ENCODE peak calls at places on chromosome 11, in ten cellular contexts. I is mammary epithelial cell, J is SK-N-SH, C is upper lobe of right lung, Y is HCT116, Q is transverse colon, P is cardiac muscle cell, U is endodermal cell, Z is SJCRH30, L is uterus. F is an unnamed sample. For H3K27me3, the result is how much of the 10 kb centered on the place peaks cover.

GRCh38 chr11:69447786-69448185 is 33.7 kb upstream of the LINC01488 start:
- DNase-seq in I (peak), J (no peak), C (no peak), Y (no peak), Q (no peak), P (no peak), U (no peak), Z (no peak), L (no peak), F (no peak)

GRCh38 chr11:73554677-73555320 is 43.1 kb downstream of the FAM168A start:
- DNase-seq in I (no peak), J (no peak), C (no peak), Y (no peak), Q (no peak), P (no peak), U (no peak), Z (no peak), L (no peak), F (no peak)

GRCh38 chr11:112881461-112881860 is 79.8 kb upstream of the NCAM1 start:
- DNase-seq in I (peak), J (peak), C (peak), Y (no peak), Q (peak), P (peak), U (peak), Z (peak), L (peak), F (no peak)

GRCh38 chr11:121688860-121689614 is 236.3 kb upstream of the SORL1-AS1 start:
- DNase-seq in I (no peak), J (no peak), C (no peak), Y (peak), Q (no peak), P (no peak), U (peak), Z (no peak), L (no peak), F (no peak)

GRCh38 chr11:61885166-61885778 is 6.1 kb downstream of the FADS3 start:
- DNase-seq in I (no peak), J (no peak), C (no peak), Y (no peak), Q (no peak), P (peak), U (no peak), Z (peak), L (no peak), F (no peak)

GRCh38 chr11:17734986-17735822 is 623 bp downstream of the KCNC1 start:
- DNase-seq in I (peak), J (peak), C (peak), Y (no peak), Q (peak), P (peak), U (peak), Z (peak), L (no peak), F (peak)

GRCh38 chr11:64028398-64029115 is 7.2 kb upstream of the FLRT1 start:
- DNase-seq in I (no peak), J (peak), C (no peak), Y (no peak), Q (no peak), P (peak), U (peak), Z (peak), L (no peak), F (peak)

GRCh38 chr11:85590848-85591483 is 36.2 kb downstream of the DLG2 start:
- DNase-seq in I (peak), J (peak), C (no peak), Y (peak), Q (no peak), P (peak), U (no peak), Z (peak), L (no peak), F (no peak)

GRCh38 chr11:86696004-86696403 is 23.6 kb upstream of the ME3 start:
- DNase-seq in I (peak), J (no peak), C (no peak), Y (peak), Q (no peak), P (no peak), U (no peak), Z (peak), L (no peak), F (no peak)

GRCh38 chr11:47489395-47489755 is 40.4 kb upstream of the RAPSN start:
- DNase-seq in I (no peak), J (no peak), C (no peak), Y (no peak), Q (no peak), P (no peak), U (no peak), Z (no peak), L (no peak), F (no peak)

GRCh38 chr11:15673408-15673811 is 558.7 kb downstream of the INSC start:
- DNase-seq in I (peak), J (no peak), C (no peak), Y (no peak), Q (no peak), P (peak), U (peak), Z (no peak), L (no peak), F (no peak)

GRCh38 chr11:77136074-77136473 is 8.0 kb downstream of the MYO7A start:
- DNase-seq in I (peak), J (no peak), C (no peak), Y (no peak), Q (no peak), P (no peak), U (no peak), Z (no peak), L (no peak), F (no peak)

GRCh38 chr11:64566042-64566914 is 24.7 kb upstream of the SLC22A12 start:
- DNase-seq in I (peak), J (peak), C (peak), Y (peak), Q (peak), P (peak), U (peak), Z (peak), L (peak), F (peak)

GRCh38 chr11:96524475-96524874 is 134.7 kb downstream of the JRKL start:
- DNase-seq in I (no peak), J (no peak), C (no peak), Y (no peak), Q (no peak), P (peak), U (no peak), Z (no peak), L (no peak), F (no peak)

GRCh38 chr11:116946414-116946813 is 109.0 kb upstream of the APOA1 start:
- DNase-seq in I (peak), J (no peak), C (no peak), Y (no peak), Q (no peak), P (no peak), U (no peak), Z (peak), L (no peak), F (no peak)

GRCh38 chr11:83554896-83555295 is 268.7 kb upstream of the CCDC90B start:
- DNase-seq in I (no peak), J (peak), C (no peak), Y (no peak), Q (no peak), P (no peak), U (no peak), Z (no peak), L (no peak), F (no peak)

GRCh38 chr11:130008326-130008725 is 5.7 kb upstream of the PRDM10 start:
- DNase-seq in I (no peak), J (no peak), C (no peak), Y (no peak), Q (no peak), P (no peak), U (no peak), Z (no peak), L (no peak), F (no peak)

GRCh38 chr11:113587318-113587739 is 112.1 kb upstream of the DRD2 start:
- DNase-seq in I (peak), J (no peak), C (no peak), Y (no peak), Q (no peak), P (no peak), U (peak), Z (no peak), L (no peak), F (no peak)

GRCh38 chr11:86551286-86551685 is 121.1 kb downstream of the ME3 start:
- DNase-seq in I (peak), J (no peak), C (no peak), Y (no peak), Q (no peak), P (no peak), U (no peak), Z (no peak), L (peak), F (no peak)

GRCh38 chr11:4464216-4465159 is 15.4 kb downstream of the OR52K2 start:
- DNase-seq in I (peak), J (no peak), C (no peak), Y (peak), Q (no peak), P (no peak), U (peak), Z (peak), L (no peak), F (no peak)

GRCh38 chr11:112156594-112157273 is 7.2 kb downstream of the IL18 start:
- DNase-seq in I (no peak), J (no peak), C (no peak), Y (no peak), Q (no peak), P (no peak), U (no peak), Z (no peak), L (no peak), F (no peak)

GRCh38 chr11:6307879-6308278 is 12.4 kb downstream of the CAVIN3 start:
- DNase-seq in I (no peak), J (no peak), C (no peak), Y (no peak), Q (no peak), P (no peak), U (no peak), Z (no peak), L (no peak), F (no peak)

GRCh38 chr11:126039485-126040271 is 23.0 kb downstream of the CDON start:
- DNase-seq in I (peak), J (no peak), C (no peak), Y (no peak), Q (no peak), P (no peak), U (no peak), Z (no peak), L (no peak), F (no peak)

GRCh38 chr11:65482306-65482850 is 16.5 kb upstream of the MALAT1 start:
- DNase-seq in I (no peak), J (no peak), C (no peak), Y (no peak), Q (no peak), P (no peak), U (no peak), Z (no peak), L (no peak), F (no peak)

GRCh38 chr11:69328231-69328630 is 34.3 kb downstream of the MYEOV start:
- DNase-seq in I (no peak), J (no peak), C (peak), Y (no peak), Q (no peak), P (no peak), U (peak), Z (no peak), L (no peak), F (no peak)

GRCh38 chr11:65116370-65117205 is 913 bp downstream of the ZNHIT2 start:
- DNase-seq in I (peak), J (peak), C (peak), Y (no peak), Q (no peak), P (peak), U (peak), Z (no peak), L (peak), F (no peak)

GRCh38 chr11:14251754-14252153 is 107.2 kb downstream of the RRAS2 start:
- DNase-seq in I (no peak), J (no peak), C (no peak), Y (no peak), Q (no peak), P (no peak), U (no peak), Z (no peak), L (no peak), F (no peak)

GRCh38 chr11:95442531-95443050 is 211.6 kb upstream of the SESN3 start:
- DNase-seq in I (no peak), J (no peak), C (no peak), Y (no peak), Q (no peak), P (no peak), U (no peak), Z (no peak), L (no peak), F (peak)

GRCh38 chr11:71101046-71101445 is 151.3 kb downstream of the SHANK2 start:
- DNase-seq in I (no peak), J (no peak), C (no peak), Y (no peak), Q (no peak), P (no peak), U (no peak), Z (no peak), L (no peak), F (no peak)

GRCh38 chr11:71096751-71097388 is 155.5 kb downstream of the SHANK2 start:
- DNase-seq in I (peak), J (no peak), C (no peak), Y (no peak), Q (no peak), P (no peak), U (no peak), Z (no peak), L (no peak), F (no peak)

GRCh38 chr11:71101606-71102005 is 150.8 kb downstream of the SHANK2 start:
- DNase-seq in I (no peak), J (no peak), C (no peak), Y (no peak), Q (no peak), P (no peak), U (no peak), Z (no peak), L (no peak), F (no peak)

GRCh38 chr11:71097506-71098240 is 154.7 kb downstream of the SHANK2 start:
- DNase-seq in I (no peak), J (no peak), C (no peak), Y (no peak), Q (no peak), P (no peak), U (no peak), Z (no peak), L (no peak), F (no peak)

GRCh38 chr11:71098776-71099175 is 153.6 kb downstream of the SHANK2 start:
- DNase-seq in I (no peak), J (no peak), C (no peak), Y (no peak), Q (no peak), P (no peak), U (no peak), Z (no peak), L (no peak), F (no peak)
- H3K27me3 ChIP-seq in I (under half), J (under half), C (under half), Y (under half), Q (under half), P (under half), U (under half), Z (under half), L (under half), F (under half)

GRCh38 chr11:67055812-67056211 is 835 bp upstream of the RHOD start:
- DNase-seq in I (peak), J (no peak), C (peak), Y (no peak), Q (no peak), P (no peak), U (no peak), Z (no peak), L (no peak), F (no peak)

GRCh38 chr11:67058506-67058905 is 1.9 kb downstream of the RHOD start:
- DNase-seq in I (no peak), J (no peak), C (no peak), Y (no peak), Q (no peak), P (no peak), U (no peak), Z (no peak), L (no peak), F (no peak)

GRCh38 chr11:67056267-67056639 is 394 bp upstream of the RHOD start:
- DNase-seq in I (no peak), J (no peak), C (no peak), Y (no peak), Q (no peak), P (no peak), U (no peak), Z (no peak), L (no peak), F (no peak)

GRCh38 chr11:67056640-67057409 is at the start of gene RHOD:
- DNase-seq in I (peak), J (no peak), C (peak), Y (no peak), Q (peak), P (peak), U (peak), Z (no peak), L (peak), F (no peak)

DNA sequence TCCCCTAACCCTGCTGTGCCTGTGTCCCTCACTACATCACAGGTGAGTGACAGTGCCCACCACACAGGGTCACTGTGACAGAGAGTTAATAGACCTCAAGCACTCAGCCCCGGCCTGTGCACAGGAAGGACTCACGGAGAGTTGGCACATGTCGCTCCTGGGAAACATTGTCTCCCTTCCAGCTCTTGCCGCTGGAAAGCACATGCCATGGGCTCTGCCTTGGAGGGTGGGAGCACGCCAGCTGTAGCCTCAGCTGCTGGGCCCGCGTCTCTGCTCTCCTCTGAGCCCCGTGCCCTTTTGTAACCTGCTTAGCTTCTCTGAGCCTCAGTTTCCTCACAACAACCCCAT is 737 bp downstream of the RHOD start:
- DNase-seq in I (peak), J (no peak), C (no peak), Y (no peak), Q (no peak), P (no peak), U (no peak), Z (no peak), L (no peak), F (no peak)
- H3K4me3 ChIP-seq in I (peak), J (no peak), C (peak), Y (peak), Q (no peak), P (peak), U (peak), Z (no peak), L (peak), F (no peak)

GRCh38 chr11:108197351-108197750 is 25.1 kb downstream of the NPAT start:
- DNase-seq in I (no peak), J (no peak), C (no peak), Y (no peak), Q (no peak), P (no peak), U (no peak), Z (no peak), L (no peak), F (no peak)

GRCh38 chr11:108196901-108197300 is 25.5 kb downstream of the NPAT start:
- DNase-seq in I (no peak), J (no peak), C (no peak), Y (no peak), Q (no peak), P (no peak), U (no peak), Z (no peak), L (no peak), F (no peak)

GRCh38 chr11:108203075-108203474 is 19.4 kb downstream of the NPAT start:
- DNase-seq in I (no peak), J (no peak), C (no peak), Y (no peak), Q (no peak), P (no peak), U (no peak), Z (no peak), L (no peak), F (no peak)

GRCh38 chr11:108198833-108199232 is 23.6 kb downstream of the NPAT start:
- DNase-seq in I (peak), J (no peak), C (peak), Y (no peak), Q (no peak), P (no peak), U (no peak), Z (no peak), L (no peak), F (no peak)

GRCh38 chr11:108199446-108200321 is 22.8 kb downstream of the NPAT start:
- DNase-seq in I (peak), J (no peak), C (no peak), Y (no peak), Q (no peak), P (no peak), U (no peak), Z (no peak), L (no peak), F (no peak)
- H3K27ac ChIP-seq in I (peak), J (no peak), C (no peak), Y (no peak), Q (no peak), P (no peak), U (no peak), Z (no peak), L (no peak), F (no peak)

DNA sequence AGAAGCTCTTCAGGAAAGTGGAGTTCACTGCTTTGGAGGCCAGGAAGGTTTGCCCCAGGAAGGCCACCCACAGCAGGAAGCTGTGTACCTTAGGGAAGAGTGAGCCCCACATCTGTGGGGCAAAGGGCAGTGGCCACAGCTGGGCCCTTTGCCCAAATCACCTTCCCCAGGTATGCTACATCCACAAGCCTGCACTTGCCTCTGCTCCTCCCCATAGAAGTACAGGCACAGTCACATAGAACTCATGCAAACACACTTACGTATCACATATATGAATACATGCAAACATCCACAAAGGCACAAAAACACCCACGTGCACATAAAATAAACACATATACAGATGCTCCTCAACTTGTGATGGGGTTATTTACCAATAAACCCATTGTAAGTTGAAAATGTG is 2.1 kb downstream of the TRIM29 start:
- DNase-seq in I (peak), J (peak), C (peak), Y (no peak), Q (no peak), P (no peak), U (no peak), Z (no peak), L (no peak), F (no peak)
- H3K27me3 ChIP-seq in I (under half), J (under half), C (under half), Y (under half), Q (under half), P (under half), U (under half), Z (under half), L (under half), F (under half)

GRCh38 chr11:20155683-20156279 is 4.5 kb downstream of the DBX1 start:
- DNase-seq in I (no peak), J (no peak), C (no peak), Y (no peak), Q (no peak), P (no peak), U (peak), Z (no peak), L (no peak), F (no peak)
- H3K4me3 ChIP-seq in I (no peak), J (no peak), C (peak), Y (no peak), Q (peak), P (no peak), U (peak), Z (no peak), L (no peak), F (no peak)

GRCh38 chr11:71999360-71999759 is 651 bp downstream of the IL18BP start:
- DNase-seq in I (no peak), J (no peak), C (no peak), Y (no peak), Q (no peak), P (no peak), U (no peak), Z (no peak), L (peak), F (no peak)
- H3K27ac ChIP-seq in I (no peak), J (no peak), C (peak), Y (no peak), Q (peak), P (peak), U (no peak), Z (no peak), L (peak), F (no peak)

DNA sequence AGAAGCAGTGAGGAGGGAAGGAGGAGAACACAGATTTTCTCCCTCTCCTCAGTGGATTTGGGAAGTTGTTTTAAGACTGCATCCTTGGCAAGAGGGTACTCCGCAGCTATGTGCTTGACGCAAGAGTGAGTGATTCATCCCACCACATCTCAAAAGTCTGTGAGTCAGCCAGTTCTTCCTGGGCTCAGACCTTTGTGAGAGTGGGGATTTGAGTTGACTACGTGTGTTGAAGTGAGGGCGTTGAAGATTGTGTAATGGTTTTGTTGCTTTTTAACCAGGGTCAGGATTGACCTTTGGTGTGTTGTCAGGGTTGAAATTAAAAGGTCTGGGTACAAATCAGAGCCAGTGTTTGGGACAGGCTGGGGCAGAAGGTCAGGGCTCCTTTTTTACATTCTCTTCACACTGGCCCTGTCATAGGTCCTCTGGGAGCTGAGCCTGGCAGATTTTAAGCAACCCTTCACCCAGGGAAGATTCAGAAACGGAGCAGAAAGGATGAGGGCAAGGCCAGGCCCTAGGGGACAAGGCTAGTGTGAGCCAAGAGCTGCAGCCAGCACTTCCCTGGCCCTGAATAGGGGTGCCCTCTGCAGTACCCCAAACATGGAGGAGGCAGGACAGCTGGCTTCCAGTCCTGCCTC is 4.2 kb upstream of the C11orf86 start:
- DNase-seq in I (peak), J (peak), C (no peak), Y (peak), Q (peak), P (no peak), U (no peak), Z (peak), L (peak), F (no peak)
- H3K27me3 ChIP-seq in I (under half), J (under half), C (under half), Y (under half), Q (under half), P (under half), U (under half), Z (under half), L (under half), F (under half)